ENCODE peak calls at places on chromosome 13, in five cellular contexts. S, O, I, W and H are unnamed samples.

GRCh38 chr13:97175041-97175440 is 47.1 kb upstream of the MBNL2 start:
- DNase-seq in S (no peak), O (no peak), I (no peak), W (no peak), H (no peak)

GRCh38 chr13:74110053-74110452 is 24.2 kb downstream of the KLF12 start:
- DNase-seq in S (no peak), O (no peak), I (no peak), W (no peak), H (no peak)

GRCh38 chr13:102817907-102818306 is 19.0 kb downstream of the BIVM start:
- DNase-seq in S (no peak), O (no peak), I (no peak), W (no peak), H (no peak)

GRCh38 chr13:96817336-96817941 is 176.8 kb downstream of the OXGR1 start:
- DNase-seq in S (peak; percentile 23), O (peak; percentile 57), I (no peak), W (no peak), H (peak; percentile 43)

GRCh38 chr13:23672616-23673015 is 102.4 kb downstream of the TNFRSF19 start:
- DNase-seq in S (no peak), O (no peak), I (no peak), W (no peak), H (no peak)

GRCh38 chr13:35891973-35892441 is 239.2 kb downstream of the DCLK1 start:
- DNase-seq in S (no peak), O (peak; percentile 32), I (no peak), W (no peak), H (no peak)

GRCh38 chr13:66635526-66635925 is 594.6 kb downstream of the PCDH9 start:
- DNase-seq in S (no peak), O (peak; percentile 62), I (no peak), W (no peak), H (peak; percentile 70)

GRCh38 chr13:44755872-44756271 is 179.7 kb upstream of the TSC22D1 start:
- DNase-seq in S (no peak), O (peak; percentile 32), I (no peak), W (no peak), H (peak; percentile 28)

GRCh38 chr13:109745060-109745459 is 41.3 kb downstream of the IRS2 start:
- DNase-seq in S (no peak), O (no peak), I (no peak), W (no peak), H (no peak)

GRCh38 chr13:29791997-29792775 is 58.2 kb downstream of the UBL3 start:
- DNase-seq in S (no peak), O (no peak), I (no peak), W (no peak), H (no peak)

GRCh38 chr13:96822900-96823299 is 171.4 kb downstream of the OXGR1 start:
- DNase-seq in S (no peak), O (peak; percentile 55), I (peak; percentile 65), W (no peak), H (peak; percentile 9)

GRCh38 chr13:43008591-43008990 is 14.8 kb upstream of the DNAJC15 start:
- DNase-seq in S (no peak), O (no peak), I (no peak), W (no peak), H (no peak)

GRCh38 chr13:90531744-90532143 is 815.7 kb upstream of the MIR17HG start:
- DNase-seq in S (no peak), O (no peak), I (no peak), W (no peak), H (no peak)

GRCh38 chr13:31101511-31102170 is 60.1 kb downstream of the HSPH1 start:
- DNase-seq in S (no peak), O (peak; percentile 43), I (no peak), W (no peak), H (no peak)
- H2BK12ac ChIP-seq in S (no peak overlapping the region), O (no peak overlapping the region), I (no peak overlapping the region), W (no peak overlapping the region), H (no peak overlapping the region)

DNA sequence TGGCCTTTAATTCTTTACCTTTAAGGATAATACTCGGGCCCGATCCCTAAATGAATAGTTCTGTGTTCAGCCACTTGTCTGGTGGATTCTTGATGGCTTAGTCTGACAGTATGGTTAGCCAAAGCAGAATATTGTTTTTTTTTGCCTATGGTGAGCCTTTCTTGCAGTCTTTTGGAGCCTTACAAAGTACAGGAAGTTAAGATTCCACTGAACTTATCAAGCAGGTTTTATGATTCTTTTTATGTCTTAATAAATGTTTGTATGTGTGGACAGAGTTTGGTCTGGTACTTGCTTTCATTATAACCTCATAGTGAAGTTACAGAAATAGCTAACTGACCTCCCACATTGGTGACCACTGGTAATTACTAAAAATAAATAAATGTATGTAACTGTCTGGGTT is 17.1 kb downstream of the PCCA start:
- DNase-seq in S (no peak), O (peak; percentile 11), I (no peak), W (no peak), H (peak; percentile 9)
- H2BK12ac ChIP-seq in S (no peak overlapping the region), O (no peak overlapping the region), I (no peak overlapping the region), W (no peak overlapping the region), H (no peak overlapping the region)

GRCh38 chr13:20774746-20775145 is 985 bp upstream of the EEF1AKMT1 start:
- DNase-seq in S (no peak), O (no peak), I (no peak), W (no peak), H (no peak)
- H2BK12ac ChIP-seq in S (no peak overlapping the region), O (no peak overlapping the region), I (no peak overlapping the region), W (no peak overlapping the region), H (no peak overlapping the region)

GRCh38 chr13:95485518-95486144 is 66.9 kb upstream of the CLDN10 start:
- DNase-seq in S (no peak), O (peak; percentile 6), I (no peak), W (no peak), H (no peak)
- H2BK12ac ChIP-seq in S (no peak overlapping the region), O (no peak overlapping the region), I (no peak overlapping the region), W (no peak overlapping the region), H (no peak overlapping the region)

GRCh38 chr13:77326905-77327604 is at the start of gene MYCBP2:
- DNase-seq in S (peak; percentile 99), O (peak; percentile 100), I (peak; percentile 98), W (peak; percentile 95), H (peak; percentile 99)

GRCh38 chr13:77325371-77325941 is 1.4 kb downstream of the MYCBP2 start:
- DNase-seq in S (no peak), O (peak; percentile 9), I (no peak), W (no peak), H (peak; percentile 43)

GRCh38 chr13:77319536-77319935 is 7.4 kb downstream of the MYCBP2 start:
- DNase-seq in S (no peak), O (no peak), I (no peak), W (no peak), H (no peak)

GRCh38 chr13:77328819-77329132 is 1.9 kb upstream of the MYCBP2 start:
- DNase-seq in S (no peak), O (no peak), I (no peak), W (no peak), H (no peak)

GRCh38 chr13:77323858-77324257 is 3.0 kb downstream of the MYCBP2 start:
- DNase-seq in S (no peak), O (no peak), I (no peak), W (no peak), H (no peak)
- H2BK12ac ChIP-seq in S (no peak overlapping the region), O (no peak overlapping the region), I (no peak overlapping the region), W (no peak overlapping the region), H (no peak overlapping the region)